ENCODE peak calls at places on chromosomes 6 and 20, in five cellular contexts. R is CD4-positive, alpha-beta T cell; S is activated CD4-positive, alpha-beta T cell treated with anti-CD3 and anti-CD28 coated beads for 48 hours; G is NCI-H345; Y is fibroblast of the aortic adventitia. H is an unnamed sample.

GRCh38 chr20:47659904-47660601 is 125.2 kb downstream of the SULF2 start:
- DNase-seq in R (no peak), S (no peak), G (no peak), Y (no peak), H (no peak)

GRCh38 chr6:78492351-78493010 is 374.9 kb upstream of the IRAK1BP1 start:
- DNase-seq in R (no peak), S (no peak), G (no peak), Y (no peak), H (no peak)

GRCh38 chr20:47181056-47181862 is 175.2 kb downstream of the ZMYND8 start:
- DNase-seq in R (no peak), S (peak; percentile 47), G (no peak), Y (peak; percentile 66), H (no peak)

GRCh38 chr20:41125530-41126457 is 11.5 kb upstream of the PLCG1 start:
- DNase-seq in R (no peak), S (no peak), G (no peak), Y (no peak), H (no peak)

GRCh38 chr6:138517635-138518034 is 18.3 kb upstream of the NHSL1 start:
- DNase-seq in R (peak; percentile 44), S (peak; percentile 66), G (no peak), Y (peak; percentile 61), H (no peak)

GRCh38 chr6:44131880-44132279 is 4.5 kb downstream of the TMEM63B start:
- DNase-seq in R (no peak), S (no peak), G (no peak), Y (no peak), H (no peak)

GRCh38 chr20:5612476-5613291 is 137.5 kb upstream of the SHLD1 start:
- DNase-seq in R (no peak), S (no peak), G (no peak), Y (peak; percentile 91), H (no peak)

GRCh38 chr6:7475081-7475480 is 66.4 kb upstream of the DSP start:
- DNase-seq in R (no peak), S (no peak), G (no peak), Y (no peak), H (no peak)

GRCh38 chr6:110629153-110629552 is 152.7 kb upstream of the SLC22A16 start:
- DNase-seq in R (no peak), S (no peak), G (peak; percentile 33), Y (no peak), H (no peak)

GRCh38 chr20:24406761-24407550 is 62.5 kb upstream of the SYNDIG1 start:
- DNase-seq in R (no peak), S (no peak), G (peak; percentile 21), Y (peak; percentile 52), H (no peak)

GRCh38 chr6:35495258-35496035 is 1.4 kb downstream of the TEAD3 start:
- DNase-seq in R (no peak), S (no peak), G (no peak), Y (no peak), H (no peak)

GRCh38 chr6:30060634-30060981 is 457 bp upstream of the POLR1H start:
- DNase-seq in R (no peak), S (peak; percentile 48), G (no peak), Y (no peak), H (no peak)

GRCh38 chr20:61650912-61651733 is 399.1 kb downstream of the CDH4 start:
- DNase-seq in R (no peak), S (no peak), G (no peak), Y (no peak), H (no peak)

GRCh38 chr6:1832844-1833787 is 223.4 kb downstream of the FOXC1 start:
- DNase-seq in R (no peak), S (no peak), G (peak; percentile 9), Y (no peak), H (no peak)

H was measured in hippocampal formation.